ENCODE peak calls at places on chromosome 15, in ten cellular contexts. One of them, this sample, is unnamed. For H3K9me3, the result is how much of the 10 kb centered on the place peaks cover.

GRCh38 chr15:54556231-54556630 is 578.0 kb downstream of the UNC13C start:
- DNase-seq in ovary: no peak
- DNase-seq in MM.1S: peak
- DNase-seq in Panc1: no peak
- DNase-seq in WERI-Rb-1: no peak
- DNase-seq in upper lobe of right lung: no peak
- DNase-seq in PC-3: no peak
- DNase-seq in CD8-positive, alpha-beta T cell: no peak
- DNase-seq in psoas muscle: no peak
- DNase-seq in A549: no peak
- DNase-seq in this sample: no peak

GRCh38 chr15:44738340-44738984 is 2.1 kb downstream of the TRIM69 start:
- DNase-seq in PC-3: peak
- DNase-seq in A549: peak
- DNase-seq in ovary: no peak
- DNase-seq in Panc1: no peak
- DNase-seq in WERI-Rb-1: no peak
- DNase-seq in upper lobe of right lung: no peak
- DNase-seq in psoas muscle: no peak
- DNase-seq in MM.1S: peak
- DNase-seq in CD8-positive, alpha-beta T cell: no peak
- DNase-seq in this sample: no peak

GRCh38 chr15:50163719-50164410 is 18.1 kb upstream of the SLC27A2 start:
- DNase-seq in PC-3: no peak
- DNase-seq in A549: no peak
- DNase-seq in Panc1: no peak
- DNase-seq in psoas muscle: no peak
- DNase-seq in MM.1S: no peak
- DNase-seq in CD8-positive, alpha-beta T cell: no peak
- DNase-seq in WERI-Rb-1: no peak
- DNase-seq in upper lobe of right lung: no peak
- DNase-seq in ovary: no peak
- DNase-seq in this sample: no peak

GRCh38 chr15:56356616-56357015 is 8.6 kb upstream of the TEX9 start:
- DNase-seq in CD8-positive, alpha-beta T cell: no peak
- DNase-seq in A549: no peak
- DNase-seq in WERI-Rb-1: no peak
- DNase-seq in psoas muscle: no peak
- DNase-seq in Panc1: no peak
- DNase-seq in MM.1S: peak
- DNase-seq in ovary: no peak
- DNase-seq in PC-3: peak
- DNase-seq in upper lobe of right lung: no peak
- DNase-seq in this sample: no peak

GRCh38 chr15:29480278-29480677 is 210.7 kb upstream of the NSMCE3 start:
- DNase-seq in CD8-positive, alpha-beta T cell: no peak
- DNase-seq in MM.1S: no peak
- DNase-seq in Panc1: no peak
- DNase-seq in ovary: no peak
- DNase-seq in WERI-Rb-1: no peak
- DNase-seq in A549: no peak
- DNase-seq in psoas muscle: no peak
- DNase-seq in upper lobe of right lung: no peak
- DNase-seq in PC-3: no peak
- DNase-seq in this sample: no peak

GRCh38 chr15:23035964-23036566 is 3.3 kb downstream of the TUBGCP5 start:
- DNase-seq in MM.1S: peak
- DNase-seq in Panc1: peak
- DNase-seq in WERI-Rb-1: peak
- DNase-seq in CD8-positive, alpha-beta T cell: no peak
- DNase-seq in upper lobe of right lung: no peak
- DNase-seq in A549: peak
- DNase-seq in ovary: no peak
- DNase-seq in psoas muscle: no peak
- DNase-seq in PC-3: peak
- DNase-seq in this sample: no peak

GRCh38 chr15:69713726-69714559 is 261.3 kb downstream of the RPLP1 start:
- DNase-seq in WERI-Rb-1: no peak
- DNase-seq in psoas muscle: no peak
- DNase-seq in ovary: no peak
- DNase-seq in MM.1S: peak
- DNase-seq in upper lobe of right lung: no peak
- DNase-seq in CD8-positive, alpha-beta T cell: peak
- DNase-seq in PC-3: peak
- DNase-seq in A549: no peak
- DNase-seq in Panc1: no peak
- DNase-seq in this sample: peak

GRCh38 chr15:40949756-40950207 is 3.5 kb upstream of the CHAC1 start:
- DNase-seq in MM.1S: no peak
- DNase-seq in A549: no peak
- DNase-seq in ovary: no peak
- DNase-seq in psoas muscle: no peak
- DNase-seq in PC-3: no peak
- DNase-seq in Panc1: no peak
- DNase-seq in WERI-Rb-1: no peak
- DNase-seq in upper lobe of right lung: no peak
- DNase-seq in CD8-positive, alpha-beta T cell: no peak
- DNase-seq in this sample: no peak

GRCh38 chr15:64883997-64884511 is 27.6 kb upstream of the ANKDD1A start:
- DNase-seq in WERI-Rb-1: no peak
- DNase-seq in Panc1: peak
- DNase-seq in upper lobe of right lung: peak
- DNase-seq in MM.1S: no peak
- DNase-seq in CD8-positive, alpha-beta T cell: peak
- DNase-seq in A549: peak
- DNase-seq in PC-3: peak
- DNase-seq in ovary: no peak
- DNase-seq in psoas muscle: peak
- DNase-seq in this sample: peak

GRCh38 chr15:77860101-77860691 is 217.3 kb downstream of the TBC1D2B start:
- DNase-seq in PC-3: no peak
- DNase-seq in upper lobe of right lung: peak
- DNase-seq in A549: no peak
- DNase-seq in Panc1: no peak
- DNase-seq in ovary: no peak
- DNase-seq in WERI-Rb-1: no peak
- DNase-seq in psoas muscle: no peak
- DNase-seq in CD8-positive, alpha-beta T cell: no peak
- DNase-seq in MM.1S: no peak
- DNase-seq in this sample: no peak

GRCh38 chr15:69018951-69019350 is 4.5 kb downstream of the NOX5 start:
- DNase-seq in WERI-Rb-1: no peak
- DNase-seq in PC-3: no peak
- DNase-seq in CD8-positive, alpha-beta T cell: no peak
- DNase-seq in upper lobe of right lung: no peak
- DNase-seq in MM.1S: no peak
- DNase-seq in A549: no peak
- DNase-seq in Panc1: no peak
- DNase-seq in ovary: no peak
- DNase-seq in psoas muscle: no peak
- DNase-seq in this sample: no peak

GRCh38 chr15:90191795-90192494 is 9.2 kb upstream of the SEMA4B start:
- DNase-seq in psoas muscle: peak
- DNase-seq in A549: peak
- DNase-seq in CD8-positive, alpha-beta T cell: no peak
- DNase-seq in ovary: peak
- DNase-seq in upper lobe of right lung: peak
- DNase-seq in MM.1S: peak
- DNase-seq in Panc1: no peak
- DNase-seq in PC-3: no peak
- DNase-seq in WERI-Rb-1: peak
- DNase-seq in this sample: peak

GRCh38 chr15:43932907-43933306 is 106.1 kb downstream of the WDR76 start:
- DNase-seq in psoas muscle: no peak
- DNase-seq in Panc1: no peak
- DNase-seq in WERI-Rb-1: no peak
- DNase-seq in CD8-positive, alpha-beta T cell: no peak
- DNase-seq in MM.1S: no peak
- DNase-seq in A549: no peak
- DNase-seq in upper lobe of right lung: no peak
- DNase-seq in PC-3: no peak
- DNase-seq in ovary: no peak
- DNase-seq in this sample: no peak

GRCh38 chr15:72935521-72935920 is 116.7 kb upstream of the NEO1 start:
- DNase-seq in ovary: no peak
- DNase-seq in CD8-positive, alpha-beta T cell: no peak
- DNase-seq in PC-3: no peak
- DNase-seq in psoas muscle: no peak
- DNase-seq in upper lobe of right lung: no peak
- DNase-seq in A549: no peak
- DNase-seq in MM.1S: no peak
- DNase-seq in Panc1: no peak
- DNase-seq in WERI-Rb-1: no peak
- DNase-seq in this sample: no peak

GRCh38 chr15:51089041-51089440 is 5.7 kb downstream of the TNFAIP8L3 start:
- DNase-seq in upper lobe of right lung: no peak
- DNase-seq in WERI-Rb-1: no peak
- DNase-seq in MM.1S: no peak
- DNase-seq in A549: no peak
- DNase-seq in PC-3: no peak
- DNase-seq in ovary: no peak
- DNase-seq in Panc1: no peak
- DNase-seq in CD8-positive, alpha-beta T cell: no peak
- DNase-seq in psoas muscle: no peak
- DNase-seq in this sample: no peak

GRCh38 chr15:53536479-53537120 is 222.9 kb downstream of the WDR72 start:
- DNase-seq in WERI-Rb-1: peak
- DNase-seq in psoas muscle: no peak
- DNase-seq in CD8-positive, alpha-beta T cell: no peak
- DNase-seq in MM.1S: no peak
- DNase-seq in ovary: no peak
- DNase-seq in upper lobe of right lung: no peak
- DNase-seq in Panc1: no peak
- DNase-seq in A549: peak
- DNase-seq in PC-3: peak
- DNase-seq in this sample: no peak

GRCh38 chr15:26910715-26911114 is 43.9 kb downstream of the GABRA5 start:
- DNase-seq in CD8-positive, alpha-beta T cell: no peak
- DNase-seq in WERI-Rb-1: no peak
- DNase-seq in PC-3: no peak
- DNase-seq in MM.1S: no peak
- DNase-seq in psoas muscle: no peak
- DNase-seq in A549: no peak
- DNase-seq in ovary: no peak
- DNase-seq in upper lobe of right lung: no peak
- DNase-seq in Panc1: no peak
- DNase-seq in this sample: no peak
- H3K9me3 ChIP-seq in CD8-positive, alpha-beta T cell: under half
- H3K9me3 ChIP-seq in WERI-Rb-1: under half
- H3K9me3 ChIP-seq in PC-3: under half
- H3K9me3 ChIP-seq in MM.1S: under half
- H3K9me3 ChIP-seq in psoas muscle: under half
- H3K9me3 ChIP-seq in A549: under half
- H3K9me3 ChIP-seq in ovary: under half
- H3K9me3 ChIP-seq in upper lobe of right lung: under half
- H3K9me3 ChIP-seq in Panc1: under half
- H3K9me3 ChIP-seq in this sample: under half

GRCh38 chr15:62644874-62645755 is 397.4 kb upstream of the TPM1 start:
- DNase-seq in psoas muscle: no peak
- DNase-seq in Panc1: no peak
- DNase-seq in ovary: no peak
- DNase-seq in A549: no peak
- DNase-seq in MM.1S: no peak
- DNase-seq in PC-3: no peak
- DNase-seq in CD8-positive, alpha-beta T cell: no peak
- DNase-seq in upper lobe of right lung: no peak
- DNase-seq in WERI-Rb-1: peak
- DNase-seq in this sample: no peak
- H3K9me3 ChIP-seq in psoas muscle: under half
- H3K9me3 ChIP-seq in Panc1: under half
- H3K9me3 ChIP-seq in ovary: under half
- H3K9me3 ChIP-seq in A549: under half
- H3K9me3 ChIP-seq in MM.1S: under half
- H3K9me3 ChIP-seq in PC-3: under half
- H3K9me3 ChIP-seq in CD8-positive, alpha-beta T cell: under half
- H3K9me3 ChIP-seq in upper lobe of right lung: under half
- H3K9me3 ChIP-seq in WERI-Rb-1: under half
- H3K9me3 ChIP-seq in this sample: under half

GRCh38 chr15:35667908-35668307 is 121.9 kb upstream of the DPH6 start:
- DNase-seq in psoas muscle: no peak
- DNase-seq in CD8-positive, alpha-beta T cell: no peak
- DNase-seq in Panc1: no peak
- DNase-seq in PC-3: no peak
- DNase-seq in A549: no peak
- DNase-seq in upper lobe of right lung: no peak
- DNase-seq in MM.1S: no peak
- DNase-seq in WERI-Rb-1: no peak
- DNase-seq in ovary: no peak
- DNase-seq in this sample: no peak

GRCh38 chr15:35669457-35670045 is 123.6 kb upstream of the DPH6 start:
- DNase-seq in A549: no peak
- DNase-seq in CD8-positive, alpha-beta T cell: no peak
- DNase-seq in psoas muscle: no peak
- DNase-seq in Panc1: no peak
- DNase-seq in PC-3: peak
- DNase-seq in MM.1S: no peak
- DNase-seq in ovary: no peak
- DNase-seq in WERI-Rb-1: no peak
- DNase-seq in upper lobe of right lung: no peak
- DNase-seq in this sample: no peak

GRCh38 chr15:35663956-35664355 is 118.0 kb upstream of the DPH6 start:
- DNase-seq in psoas muscle: no peak
- DNase-seq in MM.1S: no peak
- DNase-seq in A549: no peak
- DNase-seq in WERI-Rb-1: no peak
- DNase-seq in PC-3: no peak
- DNase-seq in upper lobe of right lung: no peak
- DNase-seq in CD8-positive, alpha-beta T cell: no peak
- DNase-seq in ovary: no peak
- DNase-seq in Panc1: no peak
- DNase-seq in this sample: no peak

GRCh38 chr15:35669021-35669420 is 123.1 kb upstream of the DPH6 start:
- DNase-seq in Panc1: no peak
- DNase-seq in psoas muscle: no peak
- DNase-seq in A549: no peak
- DNase-seq in PC-3: no peak
- DNase-seq in CD8-positive, alpha-beta T cell: no peak
- DNase-seq in MM.1S: no peak
- DNase-seq in upper lobe of right lung: no peak
- DNase-seq in WERI-Rb-1: no peak
- DNase-seq in ovary: no peak
- DNase-seq in this sample: no peak

GRCh38 chr15:35665855-35666536 is 120.0 kb upstream of the DPH6 start:
- DNase-seq in Panc1: no peak
- DNase-seq in MM.1S: no peak
- DNase-seq in WERI-Rb-1: no peak
- DNase-seq in A549: no peak
- DNase-seq in CD8-positive, alpha-beta T cell: no peak
- DNase-seq in psoas muscle: peak
- DNase-seq in PC-3: no peak
- DNase-seq in upper lobe of right lung: no peak
- DNase-seq in ovary: peak
- DNase-seq in this sample: no peak
- H3K9me3 ChIP-seq in Panc1: under half
- H3K9me3 ChIP-seq in MM.1S: under half
- H3K9me3 ChIP-seq in WERI-Rb-1: under half
- H3K9me3 ChIP-seq in A549: under half
- H3K9me3 ChIP-seq in CD8-positive, alpha-beta T cell: under half
- H3K9me3 ChIP-seq in psoas muscle: under half
- H3K9me3 ChIP-seq in PC-3: under half
- H3K9me3 ChIP-seq in upper lobe of right lung: under half
- H3K9me3 ChIP-seq in ovary: under half
- H3K9me3 ChIP-seq in this sample: under half

GRCh38 chr15:25207369-25207768 is 231.5 kb downstream of the UBE3A start:
- DNase-seq in MM.1S: no peak
- DNase-seq in A549: no peak
- DNase-seq in PC-3: no peak
- DNase-seq in CD8-positive, alpha-beta T cell: no peak
- DNase-seq in psoas muscle: no peak
- DNase-seq in Panc1: no peak
- DNase-seq in WERI-Rb-1: no peak
- DNase-seq in upper lobe of right lung: no peak
- DNase-seq in ovary: no peak
- DNase-seq in this sample: no peak

GRCh38 chr15:25208735-25209134 is 230.1 kb downstream of the UBE3A start:
- DNase-seq in PC-3: no peak
- DNase-seq in CD8-positive, alpha-beta T cell: no peak
- DNase-seq in Panc1: no peak
- DNase-seq in MM.1S: no peak
- DNase-seq in WERI-Rb-1: no peak
- DNase-seq in upper lobe of right lung: no peak
- DNase-seq in ovary: no peak
- DNase-seq in psoas muscle: no peak
- DNase-seq in A549: no peak
- DNase-seq in this sample: no peak
- H3K9me3 ChIP-seq in PC-3: under half
- H3K9me3 ChIP-seq in CD8-positive, alpha-beta T cell: under half
- H3K9me3 ChIP-seq in Panc1: under half
- H3K9me3 ChIP-seq in MM.1S: under half
- H3K9me3 ChIP-seq in WERI-Rb-1: under half
- H3K9me3 ChIP-seq in upper lobe of right lung: under half
- H3K9me3 ChIP-seq in ovary: under half
- H3K9me3 ChIP-seq in psoas muscle: under half
- H3K9me3 ChIP-seq in A549: under half
- H3K9me3 ChIP-seq in this sample: under half